ENCODE peak calls at places on chromosomes 12 and 14, in five cellular contexts. One of them, this sample, is unnamed.

GRCh38 chr14:61080591-61081010 is 99.6 kb downstream of the SLC38A6 start:
- DNase-seq in WERI-Rb-1: no peak
- DNase-seq in mesendoderm: peak
- DNase-seq in left ventricle myocardium inferior: no peak
- DNase-seq in brain microvascular endothelial cell: no peak
- DNase-seq in this sample: no peak

GRCh38 chr12:4909734-4910501 is at the start of gene KCNA1:
- DNase-seq in WERI-Rb-1: no peak
- DNase-seq in mesendoderm: peak
- DNase-seq in brain microvascular endothelial cell: no peak
- DNase-seq in left ventricle myocardium inferior: no peak
- DNase-seq in this sample: peak

GRCh38 chr12:66763453-66763852 is 84.6 kb upstream of the GRIP1 start:
- DNase-seq in brain microvascular endothelial cell: no peak
- DNase-seq in left ventricle myocardium inferior: no peak
- DNase-seq in WERI-Rb-1: no peak
- DNase-seq in mesendoderm: no peak
- DNase-seq in this sample: no peak

GRCh38 chr12:87801860-87802720 is 227.1 kb downstream of the C12orf50 start:
- DNase-seq in brain microvascular endothelial cell: no peak
- DNase-seq in mesendoderm: no peak
- DNase-seq in left ventricle myocardium inferior: no peak
- DNase-seq in WERI-Rb-1: no peak
- DNase-seq in this sample: no peak

GRCh38 chr12:52521581-52522266 is 1.5 kb upstream of the KRT5 start:
- DNase-seq in brain microvascular endothelial cell: peak
- DNase-seq in mesendoderm: peak
- DNase-seq in WERI-Rb-1: no peak
- DNase-seq in left ventricle myocardium inferior: no peak
- DNase-seq in this sample: no peak

GRCh38 chr12:116264525-116265070 is 12.9 kb downstream of the MED13L start:
- DNase-seq in left ventricle myocardium inferior: no peak
- DNase-seq in brain microvascular endothelial cell: no peak
- DNase-seq in mesendoderm: peak
- DNase-seq in WERI-Rb-1: no peak
- DNase-seq in this sample: no peak

GRCh38 chr12:122117979-122118378 is 39.4 kb downstream of the MLXIP start:
- DNase-seq in brain microvascular endothelial cell: no peak
- DNase-seq in mesendoderm: no peak
- DNase-seq in WERI-Rb-1: no peak
- DNase-seq in left ventricle myocardium inferior: peak
- DNase-seq in this sample: no peak

GRCh38 chr14:99542566-99542965 is 61.4 kb downstream of the CCNK start:
- DNase-seq in mesendoderm: no peak
- DNase-seq in left ventricle myocardium inferior: no peak
- DNase-seq in WERI-Rb-1: no peak
- DNase-seq in brain microvascular endothelial cell: no peak
- DNase-seq in this sample: no peak

GRCh38 chr14:72946491-72946890 is 20.2 kb downstream of the DCAF4 start:
- DNase-seq in mesendoderm: no peak
- DNase-seq in left ventricle myocardium inferior: no peak
- DNase-seq in WERI-Rb-1: no peak
- DNase-seq in brain microvascular endothelial cell: peak
- DNase-seq in this sample: no peak

GRCh38 chr12:52949413-52950331 is 754 bp downstream of the KRT18 start:
- DNase-seq in left ventricle myocardium inferior: no peak
- DNase-seq in mesendoderm: peak
- DNase-seq in brain microvascular endothelial cell: peak
- DNase-seq in WERI-Rb-1: no peak
- DNase-seq in this sample: no peak

GRCh38 chr14:22882064-22882463 is 958 bp upstream of the REM2 start:
- DNase-seq in mesendoderm: no peak
- DNase-seq in WERI-Rb-1: no peak
- DNase-seq in left ventricle myocardium inferior: no peak
- DNase-seq in brain microvascular endothelial cell: no peak
- DNase-seq in this sample: no peak
- H3K27ac ChIP-seq in mesendoderm: no peak
- H3K27ac ChIP-seq in WERI-Rb-1: peak
- H3K27ac ChIP-seq in left ventricle myocardium inferior: no peak
- H3K27ac ChIP-seq in brain microvascular endothelial cell: no peak
- H3K27ac ChIP-seq in this sample: no peak

GRCh38 chr12:7189398-7190267 is at the start of gene PEX5:
- DNase-seq in left ventricle myocardium inferior: peak
- DNase-seq in mesendoderm: peak
- DNase-seq in WERI-Rb-1: peak
- DNase-seq in brain microvascular endothelial cell: peak
- DNase-seq in this sample: peak

GRCh38 chr12:7188557-7189397 is 709 bp upstream of the PEX5 start:
- DNase-seq in mesendoderm: peak
- DNase-seq in brain microvascular endothelial cell: peak
- DNase-seq in left ventricle myocardium inferior: peak
- DNase-seq in WERI-Rb-1: peak
- DNase-seq in this sample: peak

DNA sequence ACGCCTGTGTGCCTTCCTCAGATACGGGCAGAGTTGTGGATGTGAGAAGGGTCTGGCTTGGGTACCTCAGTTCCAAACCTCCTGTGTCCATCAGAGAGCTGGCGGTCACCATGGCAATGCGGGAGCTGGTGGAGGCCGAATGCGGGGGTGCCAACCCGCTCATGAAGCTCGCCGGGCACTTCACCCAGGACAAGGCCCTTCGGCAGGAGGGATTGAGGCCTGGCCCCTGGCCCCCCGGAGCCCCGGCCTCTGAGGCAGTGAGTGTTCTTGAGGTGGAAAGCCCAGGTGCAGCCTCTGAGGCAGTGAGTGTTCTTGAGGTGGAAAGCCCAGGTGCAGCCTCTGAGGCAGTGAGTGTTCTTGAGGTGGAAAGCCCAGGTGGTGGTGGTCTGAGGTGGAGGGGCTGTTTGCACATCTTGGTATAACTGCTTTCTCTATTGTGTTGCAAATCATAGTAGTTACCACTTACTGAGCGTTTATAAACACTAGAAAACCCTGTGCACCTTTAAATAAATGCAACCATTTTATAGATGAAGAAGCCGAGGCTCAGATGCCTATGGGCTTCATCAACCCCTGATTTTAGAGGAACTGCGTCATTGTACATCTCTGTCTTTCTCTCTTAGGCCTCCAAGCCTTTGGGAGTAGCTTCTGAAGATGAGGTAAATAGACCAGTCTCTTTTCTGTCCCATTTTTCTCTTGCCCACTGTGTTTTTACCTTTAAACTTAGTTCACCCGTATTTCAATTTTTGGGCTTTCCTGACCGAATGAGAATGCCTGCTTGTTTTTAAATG is 976 bp downstream of the PEX5 start:
- DNase-seq in brain microvascular endothelial cell: no peak
- DNase-seq in mesendoderm: peak
- DNase-seq in WERI-Rb-1: peak
- DNase-seq in left ventricle myocardium inferior: peak
- DNase-seq in this sample: no peak
- H3K27ac ChIP-seq in brain microvascular endothelial cell: no peak
- H3K27ac ChIP-seq in mesendoderm: no peak
- H3K27ac ChIP-seq in WERI-Rb-1: no peak
- H3K27ac ChIP-seq in left ventricle myocardium inferior: peak
- H3K27ac ChIP-seq in this sample: peak

DNA sequence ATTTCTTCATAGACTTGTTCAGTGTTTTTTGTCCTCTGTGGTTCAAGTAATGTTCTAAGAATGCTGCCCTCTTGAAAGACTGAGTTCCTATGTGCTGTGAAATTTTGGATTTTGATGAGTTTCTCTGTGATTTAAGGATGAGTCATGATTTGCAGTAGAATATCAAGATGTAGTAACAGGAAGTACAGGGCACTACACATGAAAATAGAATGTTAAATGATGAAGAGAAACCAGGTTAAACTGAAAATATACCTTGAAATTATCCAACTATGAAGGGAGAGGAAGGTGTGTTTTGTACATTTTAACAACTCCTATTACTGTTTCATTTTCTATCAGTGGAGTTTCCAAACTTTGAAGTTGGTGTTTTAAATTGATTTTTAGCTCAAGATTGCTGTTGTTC is 4.8 kb downstream of the ELK3 start:
- DNase-seq in WERI-Rb-1: no peak
- DNase-seq in mesendoderm: no peak
- DNase-seq in left ventricle myocardium inferior: no peak
- DNase-seq in brain microvascular endothelial cell: peak
- DNase-seq in this sample: no peak
- H3K27ac ChIP-seq in WERI-Rb-1: no peak
- H3K27ac ChIP-seq in mesendoderm: no peak
- H3K27ac ChIP-seq in left ventricle myocardium inferior: peak
- H3K27ac ChIP-seq in brain microvascular endothelial cell: peak
- H3K27ac ChIP-seq in this sample: no peak

GRCh38 chr14:101833045-101833444 is 71.5 kb downstream of the PPP2R5C start:
- DNase-seq in mesendoderm: no peak
- DNase-seq in WERI-Rb-1: no peak
- DNase-seq in left ventricle myocardium inferior: no peak
- DNase-seq in brain microvascular endothelial cell: no peak
- DNase-seq in this sample: no peak

GRCh38 chr14:101834387-101835165 is 73.1 kb downstream of the PPP2R5C start:
- DNase-seq in brain microvascular endothelial cell: no peak
- DNase-seq in WERI-Rb-1: no peak
- DNase-seq in mesendoderm: no peak
- DNase-seq in left ventricle myocardium inferior: no peak
- DNase-seq in this sample: no peak

GRCh38 chr14:101836131-101836530 is 74.6 kb downstream of the PPP2R5C start:
- DNase-seq in left ventricle myocardium inferior: peak
- DNase-seq in brain microvascular endothelial cell: peak
- DNase-seq in WERI-Rb-1: no peak
- DNase-seq in mesendoderm: no peak
- DNase-seq in this sample: no peak

GRCh38 chr14:101835166-101835557 is 73.7 kb downstream of the PPP2R5C start:
- DNase-seq in mesendoderm: no peak
- DNase-seq in left ventricle myocardium inferior: no peak
- DNase-seq in brain microvascular endothelial cell: no peak
- DNase-seq in WERI-Rb-1: no peak
- DNase-seq in this sample: no peak

GRCh38 chr14:101835566-101835965 is 74.1 kb downstream of the PPP2R5C start:
- DNase-seq in mesendoderm: no peak
- DNase-seq in brain microvascular endothelial cell: no peak
- DNase-seq in left ventricle myocardium inferior: no peak
- DNase-seq in WERI-Rb-1: no peak
- DNase-seq in this sample: no peak
- H3K27ac ChIP-seq in mesendoderm: no peak
- H3K27ac ChIP-seq in brain microvascular endothelial cell: no peak
- H3K27ac ChIP-seq in left ventricle myocardium inferior: peak
- H3K27ac ChIP-seq in WERI-Rb-1: no peak
- H3K27ac ChIP-seq in this sample: no peak

GRCh38 chr14:91358654-91359210 is 58.9 kb downstream of the CCDC88C start:
- DNase-seq in mesendoderm: no peak
- DNase-seq in brain microvascular endothelial cell: no peak
- DNase-seq in left ventricle myocardium inferior: no peak
- DNase-seq in WERI-Rb-1: peak
- DNase-seq in this sample: no peak

GRCh38 chr14:91356218-91356763 is 61.3 kb downstream of the CCDC88C start:
- DNase-seq in WERI-Rb-1: no peak
- DNase-seq in brain microvascular endothelial cell: no peak
- DNase-seq in mesendoderm: no peak
- DNase-seq in left ventricle myocardium inferior: no peak
- DNase-seq in this sample: no peak

GRCh38 chr14:91357272-91357671 is 60.3 kb downstream of the CCDC88C start:
- DNase-seq in left ventricle myocardium inferior: no peak
- DNase-seq in mesendoderm: no peak
- DNase-seq in WERI-Rb-1: no peak
- DNase-seq in brain microvascular endothelial cell: no peak
- DNase-seq in this sample: no peak

GRCh38 chr14:91354979-91355685 is 62.5 kb downstream of the CCDC88C start:
- DNase-seq in brain microvascular endothelial cell: no peak
- DNase-seq in left ventricle myocardium inferior: no peak
- DNase-seq in WERI-Rb-1: peak
- DNase-seq in mesendoderm: no peak
- DNase-seq in this sample: no peak

GRCh38 chr14:91357731-91358319 is 59.8 kb downstream of the CCDC88C start:
- DNase-seq in WERI-Rb-1: no peak
- DNase-seq in mesendoderm: no peak
- DNase-seq in left ventricle myocardium inferior: no peak
- DNase-seq in brain microvascular endothelial cell: no peak
- DNase-seq in this sample: no peak
- H3K27ac ChIP-seq in WERI-Rb-1: peak
- H3K27ac ChIP-seq in mesendoderm: no peak
- H3K27ac ChIP-seq in left ventricle myocardium inferior: no peak
- H3K27ac ChIP-seq in brain microvascular endothelial cell: no peak
- H3K27ac ChIP-seq in this sample: no peak

GRCh38 chr14:96053600-96054381 is 14.6 kb downstream of the C14orf132 start:
- DNase-seq in left ventricle myocardium inferior: no peak
- DNase-seq in mesendoderm: peak
- DNase-seq in WERI-Rb-1: peak
- DNase-seq in brain microvascular endothelial cell: peak
- DNase-seq in this sample: no peak
- H3K27ac ChIP-seq in left ventricle myocardium inferior: peak
- H3K27ac ChIP-seq in mesendoderm: no peak
- H3K27ac ChIP-seq in WERI-Rb-1: no peak
- H3K27ac ChIP-seq in brain microvascular endothelial cell: peak
- H3K27ac ChIP-seq in this sample: peak